ENCODE peak calls at places on chromosomes 6 and 20, in seven cellular contexts. S, N, T, B, Y, I and D are unnamed samples.

GRCh38 chr6:90124904-90125510 is 171.6 kb downstream of the BACH2 start:
- DNase-seq in S (no peak), I (no peak), T (no peak), Y (no peak), B (no peak), N (no peak), D (no peak)

GRCh38 chr6:105485456-105485855 is 82.6 kb upstream of the PREP start:
- DNase-seq in B (no peak), S (no peak), I (no peak), N (no peak), T (no peak), Y (no peak), D (no peak)

GRCh38 chr20:57397693-57398108 is 6.5 kb downstream of the RBM38 start:
- DNase-seq in Y (no peak), T (no peak), B (no peak), N (no peak), I (no peak), S (peak; percentile 93), D (no peak)

GRCh38 chr20:33666293-33667244 is at the start of gene ACTL10:
- DNase-seq in I (peak; percentile 88), Y (peak; percentile 98), B (peak; percentile 98), S (peak; percentile 97), N (peak; percentile 98), T (peak; percentile 97), D (peak; percentile 97)

GRCh38 chr6:143195349-143195845 is 134.7 kb downstream of the AIG1 start:
- DNase-seq in Y (no peak), T (no peak), S (no peak), B (no peak), I (no peak), N (no peak), D (no peak)

GRCh38 chr6:89298680-89299450 is 16.2 kb downstream of the GABRR2 start:
- DNase-seq in I (no peak), Y (no peak), N (no peak), T (no peak), S (no peak), B (no peak), D (no peak)

GRCh38 chr6:162728177-162728571 is 400 bp downstream of the PACRG start:
- DNase-seq in S (peak; percentile 77), T (no peak), N (no peak), I (no peak), Y (no peak), B (no peak), D (no peak)

GRCh38 chr6:112576421-112576820 is 229.3 kb downstream of the RFPL4B start:
- DNase-seq in S (no peak), Y (no peak), N (no peak), I (no peak), T (no peak), B (peak; percentile 52), D (no peak)

GRCh38 chr20:34579936-34580587 is 21.5 kb downstream of the MAP1LC3A start:
- DNase-seq in Y (no peak), T (no peak), N (no peak), B (peak; percentile 50), S (no peak), I (no peak), D (no peak)

GRCh38 chr6:33822575-33823395 is 19.0 kb upstream of the MLN start:
- DNase-seq in S (no peak), N (no peak), Y (peak; percentile 76), T (no peak), I (peak; percentile 31), B (no peak), D (no peak)
- TF ChIP-seq CTCF in S (no peak), N (no peak), Y (peak; percentile 34), T (peak; percentile 30), I (peak; percentile 46), B (peak; percentile 61), D (no peak)

DNA sequence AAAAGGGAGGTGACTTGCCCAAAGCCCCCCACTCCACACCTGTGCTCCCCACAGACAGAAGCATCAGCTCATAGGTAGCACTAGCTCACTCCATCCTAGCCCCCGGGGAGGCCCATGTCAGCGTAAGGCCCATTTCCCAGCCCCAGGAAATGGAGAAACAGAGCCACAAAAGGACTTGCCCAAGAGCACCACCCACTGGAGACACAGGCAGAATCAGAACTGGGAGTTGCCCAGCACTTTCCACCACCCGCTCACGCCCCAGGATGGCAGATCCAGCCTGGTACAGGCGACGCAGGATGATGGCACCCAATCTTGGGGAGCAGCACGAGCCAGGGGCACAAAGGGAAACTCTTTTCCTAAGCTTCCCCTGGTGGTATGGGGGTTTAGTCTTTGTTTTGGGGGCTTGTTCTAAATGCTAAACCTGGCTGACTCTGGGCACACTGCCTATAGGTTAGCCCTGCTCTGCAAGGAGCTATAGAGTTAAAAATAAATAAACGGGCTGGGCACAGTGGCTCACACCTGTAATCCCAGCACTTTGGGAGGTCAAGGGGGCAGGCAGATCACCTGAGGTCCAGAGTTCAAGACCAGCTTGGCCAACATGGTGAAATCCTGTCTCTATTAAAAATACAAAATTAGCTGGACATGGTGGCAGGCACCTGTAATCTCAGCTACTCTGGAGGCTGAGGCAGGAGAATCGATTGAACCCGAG is 11.8 kb downstream of the C20orf203 start:
- DNase-seq in B (no peak), N (no peak), T (no peak), I (no peak), Y (no peak), S (no peak), D (no peak)
- TF ChIP-seq CTCF in B (peak; percentile 19), N (no peak), T (no peak), I (no peak), Y (no peak), S (no peak), D (no peak)

GRCh38 chr6:14002176-14002947 is 77.6 kb downstream of the RNF182 start:
- DNase-seq in T (no peak), N (no peak), Y (peak; percentile 56), I (no peak), B (no peak), S (no peak), D (no peak)
- TF ChIP-seq CTCF in T (no peak), N (no peak), Y (no peak), I (no peak), B (no peak), S (no peak), D (no peak)

DNA sequence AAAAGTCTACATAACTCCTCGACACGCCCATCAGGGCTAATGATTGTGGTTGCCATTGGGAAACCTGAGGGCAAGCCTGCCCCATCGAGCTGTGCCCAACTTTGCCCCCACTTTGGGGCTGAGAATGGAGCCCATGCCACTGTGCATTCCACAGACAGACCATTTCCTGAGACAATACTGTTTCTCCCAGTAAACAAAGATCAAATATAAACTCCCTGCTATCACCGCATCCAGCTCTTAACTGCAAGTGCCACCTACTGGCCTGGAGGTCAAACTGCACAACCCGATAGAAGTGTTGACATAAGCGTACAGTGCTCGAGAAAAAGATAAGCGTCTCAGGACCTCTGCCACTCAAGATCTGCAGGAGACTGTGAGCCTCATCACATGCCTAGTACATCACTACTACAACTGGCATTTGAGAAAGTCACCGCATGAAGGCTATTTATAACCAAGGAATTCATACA is 4.7 kb upstream of the DEFB126 start:
- DNase-seq in T (no peak), Y (peak; percentile 23), I (no peak), B (no peak), N (no peak), S (no peak), D (no peak)
- TF ChIP-seq CTCF in T (no peak), Y (peak; percentile 58), I (peak; percentile 34), B (peak; percentile 55), N (no peak), S (no peak), D (no peak)

GRCh38 chr6:19552588-19552987 is 284.6 kb upstream of the ID4 start:
- DNase-seq in I (no peak), Y (no peak), S (no peak), B (no peak), N (no peak), T (no peak), D (no peak)

GRCh38 chr6:19554356-19555225 is 282.6 kb upstream of the ID4 start:
- DNase-seq in Y (no peak), B (no peak), N (no peak), I (no peak), T (no peak), S (no peak), D (no peak)

GRCh38 chr6:19551611-19552010 is 285.6 kb upstream of the ID4 start:
- DNase-seq in S (no peak), B (no peak), I (no peak), Y (no peak), T (no peak), N (no peak), D (no peak)

GRCh38 chr6:19547507-19547906 is 289.7 kb upstream of the ID4 start:
- DNase-seq in B (no peak), N (no peak), S (no peak), T (no peak), I (no peak), Y (no peak), D (no peak)

DNA sequence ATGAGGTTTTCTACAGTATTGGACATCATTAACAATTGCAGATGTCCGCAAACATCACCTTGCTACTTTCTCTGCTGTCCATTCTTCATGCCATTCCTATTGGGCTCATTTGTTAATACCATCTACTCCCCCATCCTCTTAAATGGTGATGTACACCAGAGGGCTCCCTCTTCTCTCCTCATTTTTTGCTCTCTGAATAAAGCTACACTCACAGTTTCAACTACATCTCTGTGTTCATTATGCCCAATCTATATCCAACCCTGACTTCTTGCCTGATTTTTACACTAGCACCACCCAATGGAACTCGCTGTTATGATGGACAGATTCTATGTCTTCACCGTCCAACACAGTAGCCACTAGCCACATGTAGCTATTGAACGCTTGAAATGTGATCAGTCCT is 288.1 kb upstream of the ID4 start:
- DNase-seq in B (no peak), Y (no peak), T (no peak), I (no peak), S (no peak), N (no peak), D (no peak)
- TF ChIP-seq CTCF in B (no peak), Y (no peak), T (no peak), I (no peak), S (no peak), N (no peak), D (no peak)

DNA sequence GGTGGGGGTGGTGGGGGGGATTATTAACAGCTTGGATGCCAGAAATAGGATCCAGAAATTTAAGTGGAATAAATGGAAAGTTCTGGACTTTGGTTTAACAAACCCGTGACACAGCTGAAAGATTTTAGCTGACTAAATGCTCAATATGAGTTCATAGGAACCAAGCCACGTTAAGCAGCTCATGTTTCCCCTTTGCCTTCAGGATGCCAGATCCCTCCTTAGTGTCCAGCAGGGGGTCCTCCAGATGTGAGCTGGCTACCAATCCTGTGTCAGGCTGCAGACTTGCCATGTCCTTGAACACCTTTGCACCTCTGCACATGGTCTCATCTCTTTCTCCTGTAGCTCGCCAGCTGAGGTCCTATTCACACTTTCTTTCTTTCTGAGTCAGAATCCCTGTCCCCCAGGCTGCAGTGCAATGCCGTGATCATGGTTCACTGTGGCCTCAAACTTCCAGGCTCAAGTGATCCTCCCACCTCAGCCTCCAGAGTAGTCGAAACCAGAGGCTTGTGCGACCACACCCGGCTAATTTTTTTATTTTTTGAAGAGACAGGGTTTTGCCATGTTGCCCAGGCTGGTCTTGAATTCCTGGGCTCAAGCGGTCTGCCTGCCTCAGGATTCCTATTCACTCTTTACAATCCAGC is 133.3 kb upstream of the ARMC2 start:
- DNase-seq in I (no peak), Y (no peak), B (no peak), T (no peak), S (no peak), N (no peak), D (no peak)
- TF ChIP-seq CTCF in I (no peak), Y (no peak), B (peak; percentile 46), T (no peak), S (no peak), N (no peak), D (no peak)